ENCODE peak calls at places on chromosomes 3 and 15, in six cellular contexts. One of them, this sample, is unnamed. For H3K36me3, the result is how much of the 10 kb centered on the place peaks cover.

GRCh38 chr3:48599077-48599501 is 4.0 kb upstream of the COL7A1 start:
- DNase-seq in endothelial cell of umbilical vein: no peak
- DNase-seq in hepatocyte: no peak
- DNase-seq in pancreas: no peak
- DNase-seq in breast epithelium: peak
- DNase-seq in astrocyte: no peak
- DNase-seq in this sample: no peak

GRCh38 chr15:57694264-57694663 is 12.2 kb upstream of the POLR2M start:
- DNase-seq in endothelial cell of umbilical vein: no peak
- DNase-seq in hepatocyte: no peak
- DNase-seq in pancreas: no peak
- DNase-seq in breast epithelium: no peak
- DNase-seq in astrocyte: no peak
- DNase-seq in this sample: no peak

GRCh38 chr15:89353991-89354390 is 19.4 kb upstream of the POLG start:
- DNase-seq in endothelial cell of umbilical vein: no peak
- DNase-seq in hepatocyte: no peak
- DNase-seq in pancreas: no peak
- DNase-seq in breast epithelium: no peak
- DNase-seq in astrocyte: no peak
- DNase-seq in this sample: no peak

GRCh38 chr15:57153140-57153539 is 223.2 kb upstream of the CGNL1 start:
- DNase-seq in endothelial cell of umbilical vein: peak
- DNase-seq in hepatocyte: peak
- DNase-seq in pancreas: no peak
- DNase-seq in breast epithelium: no peak
- DNase-seq in astrocyte: peak
- DNase-seq in this sample: peak

GRCh38 chr3:5186854-5187151 is 704 bp upstream of the EDEM1 start:
- DNase-seq in endothelial cell of umbilical vein: no peak
- DNase-seq in hepatocyte: peak
- DNase-seq in pancreas: no peak
- DNase-seq in breast epithelium: no peak
- DNase-seq in astrocyte: peak
- DNase-seq in this sample: no peak

GRCh38 chr15:58840048-58840447 is 68.9 kb downstream of the MINDY2 start:
- DNase-seq in endothelial cell of umbilical vein: peak
- DNase-seq in hepatocyte: no peak
- DNase-seq in pancreas: no peak
- DNase-seq in breast epithelium: no peak
- DNase-seq in astrocyte: peak
- DNase-seq in this sample: no peak

GRCh38 chr3:114293846-114294245 is at the start of gene TIGIT:
- DNase-seq in endothelial cell of umbilical vein: no peak
- DNase-seq in hepatocyte: no peak
- DNase-seq in pancreas: no peak
- DNase-seq in breast epithelium: no peak
- DNase-seq in astrocyte: no peak
- DNase-seq in this sample: no peak

GRCh38 chr3:125644036-125645025 is 49.0 kb upstream of the OSBPL11 start:
- DNase-seq in endothelial cell of umbilical vein: no peak
- DNase-seq in hepatocyte: peak
- DNase-seq in pancreas: no peak
- DNase-seq in breast epithelium: no peak
- DNase-seq in astrocyte: no peak
- DNase-seq in this sample: no peak

GRCh38 chr15:34953851-34954250 is 15.7 kb downstream of the AQR start:
- DNase-seq in endothelial cell of umbilical vein: no peak
- DNase-seq in hepatocyte: no peak
- DNase-seq in pancreas: no peak
- DNase-seq in breast epithelium: no peak
- DNase-seq in astrocyte: no peak
- DNase-seq in this sample: no peak

GRCh38 chr3:45591547-45591912 is 3.0 kb upstream of the LIMD1 start:
- DNase-seq in endothelial cell of umbilical vein: no peak
- DNase-seq in hepatocyte: no peak
- DNase-seq in pancreas: no peak
- DNase-seq in breast epithelium: no peak
- DNase-seq in astrocyte: no peak
- DNase-seq in this sample: no peak

GRCh38 chr3:45592830-45593707 is 1.5 kb upstream of the LIMD1 start:
- DNase-seq in endothelial cell of umbilical vein: peak
- DNase-seq in hepatocyte: peak
- DNase-seq in pancreas: peak
- DNase-seq in breast epithelium: peak
- DNase-seq in astrocyte: peak
- DNase-seq in this sample: peak

GRCh38 chr3:45590822-45591546 is 3.6 kb upstream of the LIMD1 start:
- DNase-seq in endothelial cell of umbilical vein: no peak
- DNase-seq in hepatocyte: no peak
- DNase-seq in pancreas: no peak
- DNase-seq in breast epithelium: no peak
- DNase-seq in astrocyte: no peak
- DNase-seq in this sample: no peak

GRCh38 chr3:45592405-45592804 is 2.1 kb upstream of the LIMD1 start:
- DNase-seq in endothelial cell of umbilical vein: no peak
- DNase-seq in hepatocyte: no peak
- DNase-seq in pancreas: no peak
- DNase-seq in breast epithelium: no peak
- DNase-seq in astrocyte: no peak
- DNase-seq in this sample: no peak

DNA sequence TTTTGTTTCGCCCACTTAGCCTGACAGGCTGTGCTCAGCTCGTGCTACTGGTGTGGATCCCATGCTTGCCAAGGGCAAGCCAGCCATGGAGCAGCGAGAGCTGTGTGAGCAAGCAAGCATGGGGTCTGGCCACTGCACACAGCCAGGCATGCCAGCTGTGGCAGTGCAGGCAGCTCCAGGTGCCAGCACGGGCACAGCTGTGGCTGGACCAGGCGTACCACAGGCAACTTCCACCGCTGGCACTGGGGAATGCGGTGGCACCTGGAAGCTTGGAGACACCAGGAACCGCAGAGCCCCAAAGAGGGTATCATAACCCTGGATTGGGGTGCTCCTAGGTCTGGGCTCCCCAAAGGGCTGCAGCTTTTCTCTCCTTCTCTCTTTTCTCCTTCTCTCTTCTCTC is 4.3 kb upstream of the LIMD1 start:
- DNase-seq in endothelial cell of umbilical vein: no peak
- DNase-seq in hepatocyte: no peak
- DNase-seq in pancreas: no peak
- DNase-seq in breast epithelium: no peak
- DNase-seq in astrocyte: no peak
- DNase-seq in this sample: no peak
- H3K4me3 ChIP-seq in endothelial cell of umbilical vein: no peak
- H3K4me3 ChIP-seq in hepatocyte: no peak
- H3K4me3 ChIP-seq in pancreas: no peak
- H3K4me3 ChIP-seq in breast epithelium: no peak
- H3K4me3 ChIP-seq in astrocyte: no peak
- H3K4me3 ChIP-seq in this sample: no peak

DNA sequence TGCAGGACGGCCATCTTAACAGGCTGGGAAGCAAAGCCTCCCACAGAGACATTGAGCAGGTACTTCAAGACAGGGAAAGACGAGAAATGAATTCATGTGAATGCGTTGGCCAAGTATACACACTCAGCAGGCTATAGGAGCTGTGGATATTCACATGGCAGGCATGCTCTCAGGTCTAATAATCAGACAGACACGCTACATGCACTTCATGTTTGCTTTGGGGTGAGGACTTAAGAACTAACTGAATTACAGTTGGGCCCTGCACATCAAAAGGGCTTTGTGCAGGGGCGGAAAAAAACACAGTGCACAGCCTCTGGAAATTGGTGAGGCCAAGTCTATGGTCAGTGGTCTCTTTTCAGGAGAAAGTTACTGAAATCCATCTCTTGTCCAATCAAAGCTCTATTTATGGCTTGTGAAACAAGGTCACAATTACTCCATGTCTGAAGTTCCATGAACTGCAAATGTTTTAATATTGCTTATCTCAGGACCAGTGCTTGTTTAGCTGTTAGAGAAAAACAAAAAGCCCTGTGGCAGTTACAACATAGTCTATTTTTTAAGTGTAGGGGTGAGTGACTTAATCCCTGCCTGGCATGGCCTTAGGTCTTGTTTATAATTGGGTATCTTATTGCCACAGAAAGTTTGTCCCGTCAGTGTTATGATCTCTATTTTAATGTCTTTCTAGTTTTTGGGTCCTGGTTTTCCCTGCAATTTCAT is 100.6 kb upstream of the GOLGA6L6 start:
- DNase-seq in endothelial cell of umbilical vein: no peak
- DNase-seq in hepatocyte: no peak
- DNase-seq in pancreas: no peak
- DNase-seq in breast epithelium: no peak
- DNase-seq in astrocyte: no peak
- DNase-seq in this sample: no peak
- H3K36me3 ChIP-seq in endothelial cell of umbilical vein: under half
- H3K36me3 ChIP-seq in hepatocyte: under half
- H3K36me3 ChIP-seq in pancreas: under half
- H3K36me3 ChIP-seq in breast epithelium: under half
- H3K36me3 ChIP-seq in astrocyte: under half
- H3K36me3 ChIP-seq in this sample: under half

DNA sequence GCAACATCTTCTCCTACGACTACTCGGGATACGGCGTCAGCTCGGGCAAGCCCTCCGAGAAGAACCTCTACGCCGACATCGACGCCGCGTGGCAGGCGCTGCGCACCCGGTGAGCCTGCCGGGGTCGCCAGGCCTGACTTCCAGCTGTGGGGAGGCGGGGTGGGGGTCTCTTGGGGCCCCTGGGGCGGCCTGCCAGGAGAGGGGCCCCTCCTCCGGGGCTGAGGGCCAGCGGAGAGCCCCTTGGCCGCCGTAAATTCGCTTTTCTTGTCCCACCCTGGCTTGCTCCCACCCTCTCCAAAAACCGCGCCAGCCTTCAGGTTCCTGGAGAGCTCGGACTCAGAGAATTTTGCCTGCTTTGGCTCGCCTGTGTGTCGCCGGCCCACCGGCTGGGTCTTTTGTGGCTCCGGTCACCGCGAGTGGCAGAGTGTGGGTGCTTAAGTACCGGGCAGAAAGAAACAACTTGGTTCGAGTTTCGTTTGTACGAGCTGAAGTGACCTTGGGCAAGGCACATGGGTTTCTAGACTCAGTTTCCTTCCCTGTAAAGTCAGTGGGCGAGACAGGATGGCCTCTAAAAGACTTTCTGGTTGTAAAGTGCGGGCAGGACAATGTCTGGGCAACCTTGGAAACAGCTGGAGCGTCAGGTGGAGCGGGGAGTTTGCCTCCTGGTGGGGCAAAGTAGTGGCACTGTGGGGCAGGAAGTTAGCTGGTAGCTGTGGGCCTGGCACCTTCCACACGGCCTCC is 971 bp downstream of the ABHD17C start:
- DNase-seq in endothelial cell of umbilical vein: peak
- DNase-seq in hepatocyte: peak
- DNase-seq in pancreas: peak
- DNase-seq in breast epithelium: no peak
- DNase-seq in astrocyte: no peak
- DNase-seq in this sample: peak
- TF ChIP-seq CTCF in endothelial cell of umbilical vein: peak
- TF ChIP-seq CTCF in hepatocyte: peak
- TF ChIP-seq CTCF in pancreas: no peak
- TF ChIP-seq CTCF in breast epithelium: peak
- TF ChIP-seq CTCF in astrocyte: no peak
- TF ChIP-seq CTCF in this sample: peak

GRCh38 chr15:99167640-99168039 is 62.8 kb downstream of the SYNM start:
- DNase-seq in endothelial cell of umbilical vein: no peak
- DNase-seq in hepatocyte: no peak
- DNase-seq in pancreas: no peak
- DNase-seq in breast epithelium: no peak
- DNase-seq in astrocyte: no peak
- DNase-seq in this sample: peak
- H3K4me3 ChIP-seq in endothelial cell of umbilical vein: no peak
- H3K4me3 ChIP-seq in hepatocyte: no peak
- H3K4me3 ChIP-seq in pancreas: no peak
- H3K4me3 ChIP-seq in breast epithelium: peak
- H3K4me3 ChIP-seq in astrocyte: no peak
- H3K4me3 ChIP-seq in this sample: no peak

DNA sequence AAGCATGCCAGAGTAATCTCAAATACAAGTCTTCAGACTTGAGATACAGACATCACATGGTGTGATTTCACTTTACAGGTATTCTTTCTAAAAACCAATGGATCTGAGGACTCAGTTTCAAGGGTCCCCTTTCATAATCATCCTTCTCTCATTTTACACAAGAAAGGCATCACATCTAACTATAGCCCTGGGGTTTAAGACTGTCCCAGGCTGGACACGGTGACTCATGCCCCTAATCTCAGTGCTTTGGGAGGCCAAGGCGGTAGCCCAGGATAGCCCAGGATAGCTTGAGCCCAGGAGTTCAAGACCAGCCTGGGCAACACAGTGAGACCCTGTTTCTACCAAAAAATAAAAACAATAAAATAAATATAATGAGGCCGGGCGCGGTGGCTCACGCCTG is 36.4 kb downstream of the UBP1 start:
- DNase-seq in endothelial cell of umbilical vein: no peak
- DNase-seq in hepatocyte: no peak
- DNase-seq in pancreas: no peak
- DNase-seq in breast epithelium: no peak
- DNase-seq in astrocyte: peak
- DNase-seq in this sample: no peak
- H3K36me3 ChIP-seq in endothelial cell of umbilical vein: under half
- H3K36me3 ChIP-seq in hepatocyte: under half
- H3K36me3 ChIP-seq in pancreas: under half
- H3K36me3 ChIP-seq in breast epithelium: under half
- H3K36me3 ChIP-seq in astrocyte: half or more
- H3K36me3 ChIP-seq in this sample: under half

GRCh38 chr3:136860541-136860940 is 1.5 kb upstream of the NCK1 start:
- DNase-seq in endothelial cell of umbilical vein: no peak
- DNase-seq in hepatocyte: no peak
- DNase-seq in pancreas: no peak
- DNase-seq in breast epithelium: no peak
- DNase-seq in astrocyte: peak
- DNase-seq in this sample: no peak

GRCh38 chr3:136862611-136862951 is 573 bp downstream of the NCK1 start:
- DNase-seq in endothelial cell of umbilical vein: peak
- DNase-seq in hepatocyte: peak
- DNase-seq in pancreas: peak
- DNase-seq in breast epithelium: peak
- DNase-seq in astrocyte: peak
- DNase-seq in this sample: peak

GRCh38 chr3:136862953-136863352 is 945 bp downstream of the NCK1 start:
- DNase-seq in endothelial cell of umbilical vein: no peak
- DNase-seq in hepatocyte: no peak
- DNase-seq in pancreas: no peak
- DNase-seq in breast epithelium: no peak
- DNase-seq in astrocyte: no peak
- DNase-seq in this sample: no peak

GRCh38 chr3:136858381-136858780 is 3.6 kb upstream of the NCK1 start:
- DNase-seq in endothelial cell of umbilical vein: peak
- DNase-seq in hepatocyte: no peak
- DNase-seq in pancreas: no peak
- DNase-seq in breast epithelium: no peak
- DNase-seq in astrocyte: no peak
- DNase-seq in this sample: no peak

GRCh38 chr3:136861890-136862610 is at the start of gene NCK1:
- DNase-seq in endothelial cell of umbilical vein: peak
- DNase-seq in hepatocyte: peak
- DNase-seq in pancreas: peak
- DNase-seq in breast epithelium: peak
- DNase-seq in astrocyte: peak
- DNase-seq in this sample: peak
- TF ChIP-seq CTCF in endothelial cell of umbilical vein: peak
- TF ChIP-seq CTCF in hepatocyte: peak
- TF ChIP-seq CTCF in pancreas: no peak
- TF ChIP-seq CTCF in breast epithelium: no peak
- TF ChIP-seq CTCF in astrocyte: no peak
- TF ChIP-seq CTCF in this sample: peak

This sample was measured in GM06990.